ENCODE peak calls at places on chromosomes 11 and 22, in four cellular contexts. H is PC-3, T is transverse colon, X is foreskin fibroblast. M is an unnamed sample.

GRCh38 chr11:129368889-129369672 is 6.6 kb upstream of the BARX2 start:
- DNase-seq in H (peak), T (no peak), X (no peak), M (no peak)

GRCh38 chr11:46036969-46037368 is 84.3 kb downstream of the PHF21A start:
- DNase-seq in H (no peak), T (no peak), X (no peak), M (no peak)

GRCh38 chr11:36622431-36623136 is 24.5 kb upstream of the RAG2 start:
- DNase-seq in H (peak), T (no peak), X (peak), M (no peak)

GRCh38 chr11:116412118-116412889 is 360.5 kb downstream of the BUD13 start:
- DNase-seq in H (peak), T (no peak), X (no peak), M (no peak)

GRCh38 chr11:16126361-16126760 is 230.0 kb downstream of the SOX6 start:
- DNase-seq in H (no peak), T (no peak), X (no peak), M (no peak)

GRCh38 chr11:85661972-85662664 is 2.8 kb downstream of the CREBZF start:
- DNase-seq in H (no peak), T (no peak), X (peak), M (no peak)

GRCh38 chr11:64571050-64571409 is 20.0 kb upstream of the SLC22A12 start:
- DNase-seq in H (no peak), T (no peak), X (no peak), M (no peak)

GRCh38 chr11:120127236-120127635 is 10.7 kb downstream of the TRIM29 start:
- DNase-seq in H (no peak), T (no peak), X (no peak), M (no peak)

GRCh38 chr11:85827768-85828639 is 17.1 kb upstream of the SYTL2 start:
- DNase-seq in H (peak), T (no peak), X (peak), M (no peak)

GRCh38 chr11:69293087-69293486 is 868 bp upstream of the MYEOV start:
- DNase-seq in H (peak), T (no peak), X (peak), M (no peak)

GRCh38 chr11:8593935-8594909 is at the start of gene STK33:
- DNase-seq in H (no peak), T (peak), X (peak), M (peak)

GRCh38 chr11:93219440-93219839 is 21.6 kb upstream of the SLC36A4 start:
- DNase-seq in H (no peak), T (no peak), X (no peak), M (no peak)

GRCh38 chr11:93686812-93687211 is 25.3 kb downstream of the CEP295 start:
- DNase-seq in H (no peak), T (no peak), X (peak), M (no peak)

GRCh38 chr11:4006946-4007680 is 87.5 kb upstream of the RRM1 start:
- DNase-seq in H (no peak), T (no peak), X (no peak), M (no peak)

GRCh38 chr11:11178671-11179070 is 174.4 kb downstream of the CSNK2A3 start:
- DNase-seq in H (peak), T (no peak), X (no peak), M (no peak)

GRCh38 chr22:43293661-43294392 is 49.3 kb downstream of the SCUBE1 start:
- DNase-seq in H (peak), T (peak), X (peak), M (peak)

GRCh38 chr11:93248602-93249001 is 50.8 kb upstream of the SLC36A4 start:
- DNase-seq in H (peak), T (no peak), X (peak), M (no peak)

GRCh38 chr22:22700631-22701030 is 56.2 kb downstream of the GGTLC2 start:
- DNase-seq in H (no peak), T (no peak), X (no peak), M (peak)

GRCh38 chr22:23077627-23078461 is 7.5 kb downstream of the GNAZ start:
- DNase-seq in H (no peak), T (no peak), X (no peak), M (peak)

GRCh38 chr11:112176077-112176476 is 765 bp downstream of the BCO2 start:
- DNase-seq in H (no peak), T (no peak), X (no peak), M (no peak)

GRCh38 chr22:26949193-26949592 is 291.8 kb downstream of the MIAT start:
- DNase-seq in H (peak), T (no peak), X (peak), M (peak)

GRCh38 chr11:95092549-95093324 is 3.1 kb downstream of the ENDOD1 start:
- DNase-seq in H (peak), T (peak), X (peak), M (peak)

GRCh38 chr11:16611395-16612233 is 126.8 kb upstream of the C11orf58 start:
- DNase-seq in H (no peak), T (no peak), X (no peak), M (no peak)

GRCh38 chr11:6655020-6655789 is 404 bp downstream of the DCHS1 start:
- DNase-seq in H (no peak), T (no peak), X (peak), M (no peak)

DNA sequence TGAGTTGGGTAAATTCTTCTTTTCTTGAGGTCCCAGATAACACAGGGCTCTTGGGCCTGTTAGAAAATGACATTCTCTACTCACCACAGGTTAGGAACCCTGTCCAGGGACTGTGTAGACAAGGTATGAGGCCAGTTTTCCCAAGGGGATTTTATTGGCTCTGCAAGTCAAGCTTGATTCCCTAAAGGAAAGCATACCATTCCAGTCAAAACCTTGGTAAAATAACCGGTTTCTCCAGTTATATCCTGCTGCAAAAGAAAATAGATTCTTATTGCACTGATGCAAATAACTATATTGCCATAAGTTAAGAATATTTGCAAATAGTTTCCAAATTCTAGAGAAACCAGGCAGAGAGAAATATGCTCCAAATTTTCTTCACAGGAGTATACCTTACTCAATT is 9.6 kb upstream of the FOLR3 start:
- DNase-seq in H (peak), T (no peak), X (no peak), M (no peak)
- TF ChIP-seq CTCF in H (no peak), T (no peak), X (no peak), M (no peak)

DNA sequence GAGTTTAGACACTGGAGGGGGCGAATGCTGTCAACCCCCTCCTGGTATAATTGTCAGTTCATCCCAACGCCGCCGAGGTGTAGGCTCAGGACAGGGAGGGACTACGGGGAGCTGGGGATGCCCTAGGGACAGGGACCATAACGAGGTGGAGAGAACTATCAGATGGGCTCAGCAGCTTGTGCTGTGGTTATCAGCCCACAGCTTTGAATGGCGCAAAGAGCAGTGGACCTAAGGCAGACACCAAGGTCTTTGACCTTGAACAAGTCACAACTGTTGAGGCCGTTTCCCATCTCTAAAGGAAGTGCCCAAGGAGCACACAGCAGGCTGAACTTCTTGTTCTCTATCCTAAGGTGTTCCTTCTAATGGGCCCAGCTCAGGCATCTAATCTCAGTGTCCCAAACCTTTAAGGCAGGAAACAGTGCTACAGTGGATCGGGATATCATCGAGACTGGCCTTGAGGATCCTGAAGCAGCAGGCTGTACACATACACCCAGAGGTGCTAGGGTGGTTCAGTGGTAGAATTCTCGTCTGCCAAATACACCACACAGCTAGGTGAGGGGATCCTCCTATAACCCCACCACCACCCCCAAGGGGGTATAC is 993 bp upstream of the TUT1 start:
- DNase-seq in H (no peak), T (no peak), X (no peak), M (peak)
- H3K4me3 ChIP-seq in H (peak), T (peak), X (peak), M (no peak)

GRCh38 chr11:75426720-75427086 is 6.3 kb downstream of the KLHL35 start:
- DNase-seq in H (no peak), T (no peak), X (no peak), M (no peak)

GRCh38 chr11:75423721-75424120 is 9.3 kb downstream of the KLHL35 start:
- DNase-seq in H (no peak), T (no peak), X (no peak), M (no peak)

GRCh38 chr11:75427181-75427580 is 5.8 kb downstream of the KLHL35 start:
- DNase-seq in H (no peak), T (no peak), X (no peak), M (no peak)

GRCh38 chr11:75424396-75424795 is 8.6 kb downstream of the KLHL35 start:
- DNase-seq in H (no peak), T (no peak), X (no peak), M (no peak)

GRCh38 chr11:75425422-75425821 is 7.6 kb downstream of the KLHL35 start:
- DNase-seq in H (peak), T (no peak), X (no peak), M (no peak)
- TF ChIP-seq CTCF in H (peak), T (no peak), X (no peak), M (no peak)

GRCh38 chr11:282171-282570 is 4.0 kb downstream of the NLRP6 start:
- DNase-seq in H (no peak), T (no peak), X (no peak), M (no peak)

GRCh38 chr11:279966-280761 is 2.0 kb downstream of the NLRP6 start:
- DNase-seq in H (no peak), T (peak), X (peak), M (no peak)

GRCh38 chr11:282630-283360 is 4.6 kb downstream of the NLRP6 start:
- DNase-seq in H (no peak), T (no peak), X (no peak), M (peak)

GRCh38 chr11:280762-281485 is 2.7 kb downstream of the NLRP6 start:
- DNase-seq in H (no peak), T (no peak), X (peak), M (peak)

DNA sequence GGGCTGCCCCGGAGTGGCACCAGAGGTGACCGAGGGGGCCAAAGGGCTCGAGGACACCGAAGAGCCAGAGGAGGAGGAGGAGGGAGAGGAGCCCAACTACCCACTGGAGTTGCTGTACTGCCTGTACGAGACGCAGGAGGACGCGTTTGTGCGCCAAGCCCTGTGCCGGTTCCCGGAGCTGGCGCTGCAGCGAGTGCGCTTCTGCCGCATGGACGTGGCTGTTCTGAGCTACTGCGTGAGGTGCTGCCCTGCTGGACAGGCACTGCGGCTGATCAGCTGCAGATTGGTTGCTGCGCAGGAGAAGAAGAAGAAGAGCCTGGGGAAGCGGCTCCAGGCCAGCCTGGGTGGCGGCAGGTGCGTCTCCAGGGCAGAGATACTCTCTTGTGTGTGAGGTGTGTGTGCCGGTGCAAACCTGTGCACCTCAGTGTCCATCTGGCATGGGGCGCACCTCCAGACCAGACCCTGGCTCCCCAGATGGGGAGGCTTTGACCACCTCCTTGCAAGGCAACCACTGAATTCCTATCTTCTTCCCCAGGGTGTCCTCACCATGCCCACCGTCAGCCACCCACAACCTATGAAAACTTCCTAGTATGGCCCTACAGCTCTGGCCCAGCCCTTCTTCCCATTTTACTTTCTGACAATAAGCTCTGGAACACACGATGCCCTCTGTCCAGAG is 3.4 kb downstream of the NLRP6 start:
- DNase-seq in H (no peak), T (no peak), X (no peak), M (no peak)
- H3K4me3 ChIP-seq in H (no peak), T (no peak), X (no peak), M (no peak)

GRCh38 chr11:77413850-77414249 is 60.0 kb downstream of the PAK1 start:
- DNase-seq in H (no peak), T (no peak), X (no peak), M (no peak)
- TF ChIP-seq CTCF in H (peak), T (no peak), X (no peak), M (no peak)

DNA sequence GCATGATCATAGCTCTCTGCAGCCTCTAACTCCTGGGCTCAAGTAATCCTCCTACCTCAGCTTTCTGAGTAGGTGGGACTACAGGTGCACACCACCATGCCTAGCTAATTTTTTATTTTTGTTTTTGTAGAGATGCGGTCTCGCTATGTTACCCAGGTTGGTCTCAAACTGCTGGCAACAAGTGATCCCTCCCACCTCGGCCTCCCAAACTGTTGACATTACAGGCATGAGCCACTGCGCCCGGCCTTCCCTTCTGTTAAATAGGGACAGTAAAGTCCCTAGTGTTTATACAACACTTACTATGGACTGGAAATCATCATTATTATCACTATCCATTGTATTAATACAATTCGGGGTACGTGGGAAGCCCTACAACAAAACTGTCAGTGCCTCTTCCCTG is 12.6 kb downstream of the SELENOM start:
- DNase-seq in H (no peak), T (no peak), X (no peak), M (no peak)
- H3K4me3 ChIP-seq in H (no peak), T (no peak), X (no peak), M (no peak)

DNA sequence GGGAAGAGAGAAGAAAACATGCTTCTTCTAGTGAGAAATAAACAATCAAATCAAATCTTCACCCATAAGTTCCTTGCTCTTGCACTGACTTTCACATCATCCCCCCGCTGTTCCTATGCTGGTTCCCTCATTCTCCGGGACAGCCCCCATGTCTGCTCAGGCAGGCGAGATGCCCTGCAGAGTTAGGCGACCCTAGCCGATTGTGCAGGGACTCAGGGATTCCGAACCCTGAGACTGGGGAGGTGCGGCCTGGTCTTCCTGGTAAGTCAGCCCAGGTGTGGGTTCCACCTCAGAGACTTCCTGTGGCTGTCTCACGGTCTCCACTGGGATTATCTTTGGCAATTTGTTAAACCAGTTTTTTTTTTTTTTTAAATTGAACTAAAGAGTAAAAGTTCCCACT is 6.6 kb downstream of the TTC38 start:
- DNase-seq in H (no peak), T (no peak), X (no peak), M (no peak)
- TF ChIP-seq CTCF in H (no peak), T (no peak), X (no peak), M (no peak)

DNA sequence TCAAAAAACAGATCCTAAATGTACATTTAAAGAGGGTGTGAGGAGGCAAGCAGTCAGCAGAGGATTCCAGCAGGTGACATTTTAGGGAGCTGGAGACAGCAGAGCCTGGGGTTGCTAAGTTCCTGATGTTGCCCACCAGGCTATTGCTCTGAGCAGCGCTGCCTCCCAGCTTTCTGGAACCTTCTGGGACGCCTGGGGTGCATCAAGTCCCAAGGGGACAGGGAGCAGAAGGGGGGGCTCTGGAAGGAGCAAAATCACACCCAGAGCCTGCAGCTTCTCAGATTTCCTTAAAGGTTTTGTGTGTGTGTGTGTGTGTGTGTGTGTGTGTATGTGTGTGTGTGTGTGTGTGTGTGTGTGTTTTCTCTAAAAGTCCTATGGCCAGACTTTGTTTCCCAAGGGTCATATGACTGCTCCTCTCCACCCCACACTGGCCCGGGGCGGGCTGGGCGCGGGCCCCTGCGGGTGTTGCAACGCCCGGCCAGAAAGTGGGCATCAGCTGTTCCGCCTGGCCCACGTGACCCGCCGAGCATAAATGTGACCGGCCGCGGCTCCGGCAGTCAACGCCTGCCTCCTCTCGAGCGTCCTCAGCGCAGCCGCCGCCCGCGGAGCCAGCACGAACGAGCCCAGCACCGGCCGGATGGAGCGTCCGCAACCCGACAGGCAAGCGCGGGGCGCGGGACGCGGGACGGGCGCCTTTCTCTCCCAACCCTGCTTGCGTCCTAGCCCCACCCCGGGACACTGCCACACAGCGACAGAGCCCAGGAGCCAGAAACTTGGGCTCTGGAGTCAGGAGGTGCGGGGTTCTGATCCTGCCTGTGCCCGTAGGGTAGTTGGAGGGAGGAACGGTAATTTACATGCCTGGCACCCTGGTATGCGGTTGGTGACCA is at the start of gene HMOX1:
- DNase-seq in H (peak), T (peak), X (peak), M (peak)
- H3K4me3 ChIP-seq in H (peak), T (peak), X (peak), M (peak)

M was measured in adrenal gland.